ENCODE peak calls at places on chromosomes 12 and 14, in ten cellular contexts. U is stimulated activated CD4-positive, alpha-beta T cell treated with anti-CD3 and anti-CD28 coated beads, Interleukin-4, amount 100 ng/mL, for 48 hours; J is activated naive CD8-positive, alpha-beta T cell treated with anti-CD3 and anti-CD28 coated beads, Interleukin-2, amount 50 U/mL, for 24 hours; W is mesenteric fat pad; A is WTC11; F is Right ventricle myocardium superior; E is stomach; T is putamen; Y is mucosa of descending colon; M is CD8-positive, alpha-beta T cell. R is an unnamed sample.
A peak's percentile ranks its signal among the peaks of the same experiment; 100 is the strongest.

GRCh38 chr12:91618281-91618680 is 435.7 kb upstream of the DCN start:
- DNase-seq in U (no peak), J (no peak), W (no peak), A (no peak), F (no peak), E (no peak), T (no peak), Y (no peak), M (no peak), R (no peak)

GRCh38 chr12:89252284-89252683 is 100.0 kb downstream of the DUSP6 start:
- DNase-seq in U (no peak), J (no peak), W (no peak), A (no peak), F (no peak), E (no peak), T (no peak), Y (no peak), M (no peak), R (no peak)

GRCh38 chr12:92341333-92341691 is 195.7 kb upstream of the BTG1 start:
- DNase-seq in U (no peak), J (no peak), W (no peak), A (no peak), F (no peak), E (no peak), T (no peak), Y (no peak), M (no peak), R (no peak)

GRCh38 chr14:104593241-104593701 is 11.3 kb downstream of the TMEM179 start:
- DNase-seq in U (no peak), J (no peak), W (no peak), A (no peak), F (peak; percentile 36), E (no peak), T (no peak), Y (peak; percentile 31), M (no peak), R (no peak)

GRCh38 chr12:122166422-122167327 is 7.3 kb downstream of the IL31 start:
- DNase-seq in U (peak; percentile 28), J (peak; percentile 48), W (no peak), A (no peak), F (no peak), E (no peak), T (no peak), Y (no peak), M (no peak), R (no peak)

GRCh38 chr14:99257673-99258221 is 14.2 kb downstream of the BCL11B start:
- DNase-seq in U (no peak), J (no peak), W (peak; percentile 75), A (no peak), F (no peak), E (no peak), T (no peak), Y (no peak), M (no peak), R (no peak)

GRCh38 chr14:62759796-62760195 is 285.5 kb downstream of the KCNH5 start:
- DNase-seq in U (no peak), J (no peak), W (no peak), A (peak; percentile 14), F (no peak), E (no peak), T (no peak), Y (no peak), M (no peak), R (no peak)

GRCh38 chr12:60393093-60393492 is 797.3 kb downstream of the SLC16A7 start:
- DNase-seq in U (no peak), J (no peak), W (no peak), A (no peak), F (no peak), E (no peak), T (no peak), Y (no peak), M (no peak), R (no peak)

GRCh38 chr12:28938581-28939301 is 210.3 kb upstream of the FAR2 start:
- DNase-seq in U (no peak), J (no peak), W (no peak), A (no peak), F (no peak), E (no peak), T (no peak), Y (no peak), M (no peak), R (no peak)

GRCh38 chr12:28425531-28425930 is 235.3 kb downstream of the CCDC91 start:
- DNase-seq in U (no peak), J (no peak), W (no peak), A (no peak), F (no peak), E (no peak), T (no peak), Y (no peak), M (no peak), R (no peak)

GRCh38 chr14:88245321-88245720 is 77.7 kb downstream of the KCNK10 start:
- DNase-seq in U (no peak), J (no peak), W (no peak), A (no peak), F (no peak), E (no peak), T (no peak), Y (no peak), M (no peak), R (no peak)

GRCh38 chr14:104404922-104405321 is 174.6 kb upstream of the C14orf180 start:
- DNase-seq in U (no peak), J (no peak), W (peak; percentile 59), A (no peak), F (no peak), E (peak; percentile 20), T (no peak), Y (no peak), M (no peak), R (no peak)

GRCh38 chr12:21797539-21797938 is 23.0 kb upstream of the KCNJ8 start:
- DNase-seq in U (no peak), J (no peak), W (no peak), A (no peak), F (no peak), E (no peak), T (no peak), Y (no peak), M (no peak), R (no peak)

GRCh38 chr12:75481013-75481705 is 604 bp downstream of the GLIPR1 start:
- DNase-seq in U (no peak), J (no peak), W (no peak), A (no peak), F (no peak), E (no peak), T (no peak), Y (no peak), M (no peak), R (no peak)

GRCh38 chr12:15996948-15997347 is 85.8 kb downstream of the DERA start:
- DNase-seq in U (no peak), J (no peak), W (no peak), A (no peak), F (no peak), E (no peak), T (no peak), Y (no peak), M (no peak), R (no peak)

GRCh38 chr14:39773387-39773786 is 341.2 kb upstream of the FBXO33 start:
- DNase-seq in U (no peak), J (no peak), W (no peak), A (no peak), F (no peak), E (no peak), T (no peak), Y (no peak), M (no peak), R (no peak)

GRCh38 chr14:23090254-23090636 is 4.7 kb downstream of the ACIN1 start:
- DNase-seq in U (no peak), J (no peak), W (no peak), A (no peak), F (no peak), E (no peak), T (no peak), Y (no peak), M (no peak), R (no peak)

GRCh38 chr12:105220929-105221290 is 15.1 kb downstream of the APPL2 start:
- DNase-seq in U (no peak), J (no peak), W (no peak), A (no peak), F (no peak), E (peak; percentile 55), T (no peak), Y (no peak), M (no peak), R (no peak)

GRCh38 chr14:21039059-21039422 is 3.1 kb upstream of the RNASE7 start:
- DNase-seq in U (no peak), J (no peak), W (no peak), A (peak; percentile 68), F (peak; percentile 90), E (peak; percentile 80), T (peak; percentile 89), Y (peak; percentile 85), M (no peak), R (no peak)

GRCh38 chr14:24837280-24838046 is 203.5 kb upstream of the GZMB start:
- DNase-seq in U (no peak), J (no peak), W (no peak), A (no peak), F (no peak), E (no peak), T (no peak), Y (no peak), M (no peak), R (no peak)

GRCh38 chr14:104158827-104159798 is 20.7 kb downstream of the KIF26A start:
- DNase-seq in U (no peak), J (no peak), W (no peak), A (no peak), F (peak; percentile 77), E (peak; percentile 64), T (no peak), Y (no peak), M (no peak), R (no peak)

GRCh38 chr14:80587096-80587724 is 354.3 kb downstream of the CEP128 start:
- DNase-seq in U (no peak), J (no peak), W (no peak), A (no peak), F (no peak), E (no peak), T (peak; percentile 11), Y (no peak), M (no peak), R (no peak)

GRCh38 chr14:89040080-89040437 is 215.6 kb downstream of the TTC8 start:
- DNase-seq in U (no peak), J (no peak), W (no peak), A (no peak), F (no peak), E (no peak), T (no peak), Y (no peak), M (no peak), R (no peak)

GRCh38 chr12:50825372-50825838 is 17.3 kb upstream of the TMPRSS12 start:
- DNase-seq in U (no peak), J (no peak), W (no peak), A (no peak), F (no peak), E (no peak), T (peak; percentile 42), Y (no peak), M (no peak), R (no peak)

GRCh38 chr14:20836668-20837338 is 34.2 kb upstream of the RNASE1 start:
- DNase-seq in U (no peak), J (no peak), W (no peak), A (peak; percentile 51), F (no peak), E (peak; percentile 58), T (peak; percentile 58), Y (no peak), M (no peak), R (no peak)

GRCh38 chr14:91369628-91370445 is 47.8 kb downstream of the CCDC88C start:
- DNase-seq in U (no peak), J (peak; percentile 60), W (no peak), A (no peak), F (no peak), E (no peak), T (no peak), Y (no peak), M (no peak), R (no peak)

GRCh38 chr12:131445184-131445974 is 265.5 kb upstream of the SFSWAP start:
- DNase-seq in U (no peak), J (no peak), W (peak; percentile 72), A (no peak), F (no peak), E (peak; percentile 15), T (no peak), Y (no peak), M (no peak), R (no peak)

GRCh38 chr14:99377951-99378350 is 102.7 kb downstream of the SETD3 start:
- DNase-seq in U (no peak), J (no peak), W (peak; percentile 26), A (no peak), F (no peak), E (no peak), T (no peak), Y (no peak), M (no peak), R (no peak)

R was measured in thoracic aorta.